ENCODE peak calls at places on chromosomes 2 and 18, in five cellular contexts. S is fibroblast of lung, U is HCT116, Z is neural progenitor cell, X is mammary epithelial cell. M is an unnamed sample.

GRCh38 chr2:146544701-146545100 is 1300.1 kb upstream of the ACVR2A start:
- DNase-seq in Z (no peak), S (peak), X (peak), U (no peak), M (no peak)

GRCh38 chr18:8140841-8141501 is 468.3 kb upstream of the RAB12 start:
- DNase-seq in S (peak), U (no peak), Z (no peak), X (peak), M (peak)

GRCh38 chr2:226031962-226032441 is 632.5 kb downstream of the NYAP2 start:
- DNase-seq in Z (peak), S (peak), U (no peak), X (peak), M (peak)

GRCh38 chr2:235027558-235028214 is 75.9 kb downstream of the SH3BP4 start:
- DNase-seq in X (peak), S (peak), Z (no peak), U (no peak), M (peak)

GRCh38 chr2:223735035-223735640 is 102.2 kb downstream of the AP1S3 start:
- DNase-seq in U (no peak), X (no peak), Z (no peak), S (peak), M (no peak)

GRCh38 chr18:23099621-23100020 is 35.7 kb upstream of the CABLES1 start:
- DNase-seq in S (peak), X (peak), Z (no peak), U (peak), M (no peak)

GRCh38 chr2:202026507-202026906 is 7.1 kb upstream of the FZD7 start:
- DNase-seq in X (no peak), S (no peak), Z (no peak), U (no peak), M (no peak)

GRCh38 chr2:109059474-109060165 is 69.4 kb upstream of the SH3RF3 start:
- DNase-seq in U (no peak), Z (no peak), S (no peak), X (no peak), M (no peak)

GRCh38 chr2:161436411-161436810 is 20.3 kb downstream of the TBR1 start:
- DNase-seq in S (peak), X (peak), Z (no peak), U (no peak), M (peak)

GRCh38 chr2:11802782-11803191 is 56.4 kb downstream of the LPIN1 start:
- DNase-seq in U (no peak), S (peak), X (no peak), Z (no peak), M (peak)

GRCh38 chr2:16126141-16126968 is 186.0 kb downstream of the MYCN start:
- DNase-seq in Z (no peak), S (no peak), X (peak), U (no peak), M (no peak)

GRCh38 chr2:9095690-9096089 is 92.2 kb upstream of the MBOAT2 start:
- DNase-seq in Z (peak), S (peak), U (no peak), X (no peak), M (peak)

DNA sequence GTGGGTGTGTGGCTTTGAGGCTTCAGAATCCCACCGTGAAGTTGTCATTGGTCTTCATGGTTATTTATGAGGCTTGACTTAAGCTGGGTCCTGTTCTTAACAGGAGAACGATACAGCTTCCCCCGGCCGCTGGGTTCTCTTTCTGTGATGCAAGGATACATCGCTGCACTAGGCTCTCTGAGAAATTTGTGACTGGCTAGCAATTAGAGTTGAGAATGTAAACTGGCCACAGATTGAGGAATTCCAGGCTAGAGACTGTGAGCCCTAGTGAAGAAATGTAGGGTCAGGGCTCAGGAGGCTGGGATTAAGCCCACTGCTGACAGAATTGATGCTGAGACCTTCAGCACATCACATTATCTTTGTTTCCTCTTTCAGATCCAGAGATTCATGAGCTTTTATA is 29.8 kb downstream of the MGAT5 start:
- DNase-seq in U (no peak), Z (no peak), S (no peak), X (no peak), M (no peak)
- H3K9ac ChIP-seq in U (no peak), Z (no peak), S (no peak), X (no peak), M (no peak)

DNA sequence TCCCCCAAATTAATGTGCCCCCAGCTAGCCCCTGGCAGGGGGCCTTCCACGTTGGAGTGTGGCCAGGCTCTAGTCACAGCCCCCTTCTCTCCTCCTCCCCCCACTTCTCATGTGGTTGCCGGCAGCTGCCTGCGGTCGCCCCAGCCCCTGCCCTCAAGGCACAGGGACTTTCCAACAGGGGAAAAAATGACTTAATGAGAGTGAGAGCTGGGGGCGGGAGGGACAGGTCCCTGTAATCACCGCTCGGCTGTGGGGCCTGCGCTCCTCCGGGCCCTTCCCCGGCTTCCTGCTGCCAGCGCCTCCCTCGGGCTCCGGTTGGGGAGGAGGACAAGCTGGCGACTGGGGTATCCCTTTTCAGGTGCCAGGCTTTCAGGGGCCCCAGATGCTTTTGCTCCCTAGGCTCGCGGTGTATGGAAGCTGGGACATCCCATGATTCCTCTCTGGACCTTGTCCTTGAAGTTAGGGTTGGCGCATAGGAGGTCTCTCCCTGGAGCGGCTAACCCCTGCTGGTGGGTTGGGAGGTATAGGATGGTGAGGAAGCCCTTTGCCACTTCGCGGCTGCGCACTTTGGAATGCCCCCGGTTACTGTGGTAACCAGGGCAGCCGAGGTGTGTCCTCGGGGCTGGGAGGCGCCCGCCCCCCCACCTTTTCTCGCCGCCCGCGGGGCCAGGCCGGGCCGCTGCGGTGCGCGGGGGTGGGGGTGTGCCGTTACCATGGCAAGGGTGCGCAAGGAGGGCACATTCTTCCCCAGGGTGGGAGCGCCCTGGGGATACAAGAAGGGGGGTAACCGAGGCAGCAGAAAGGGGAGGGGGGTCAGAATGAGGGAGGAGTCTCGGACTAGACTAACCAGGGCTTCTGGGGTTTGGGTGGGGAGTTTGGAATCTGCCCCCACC is 16.1 kb downstream of the WNT10A start:
- DNase-seq in S (peak), X (peak), Z (peak), U (no peak), M (no peak)
- TF ChIP-seq EZH2 in S (no peak), X (no peak), Z (peak), U (no peak), M (no peak)

GRCh38 chr18:10297079-10297478 is 157.4 kb upstream of the APCDD1 start:
- DNase-seq in X (no peak), S (no peak), U (no peak), Z (peak), M (no peak)

GRCh38 chr18:10296491-10296890 is 157.9 kb upstream of the APCDD1 start:
- DNase-seq in U (no peak), Z (no peak), S (peak), X (no peak), M (no peak)

GRCh38 chr18:10298346-10298745 is 156.1 kb upstream of the APCDD1 start:
- DNase-seq in S (no peak), Z (no peak), X (no peak), U (no peak), M (no peak)

GRCh38 chr18:10293966-10294365 is 160.5 kb upstream of the APCDD1 start:
- DNase-seq in U (no peak), S (no peak), Z (peak), X (no peak), M (no peak)

GRCh38 chr18:10295751-10296150 is 158.7 kb upstream of the APCDD1 start:
- DNase-seq in Z (no peak), S (no peak), U (no peak), X (no peak), M (no peak)
- H3K9ac ChIP-seq in Z (no peak), S (no peak), U (no peak), X (no peak), M (no peak)

DNA sequence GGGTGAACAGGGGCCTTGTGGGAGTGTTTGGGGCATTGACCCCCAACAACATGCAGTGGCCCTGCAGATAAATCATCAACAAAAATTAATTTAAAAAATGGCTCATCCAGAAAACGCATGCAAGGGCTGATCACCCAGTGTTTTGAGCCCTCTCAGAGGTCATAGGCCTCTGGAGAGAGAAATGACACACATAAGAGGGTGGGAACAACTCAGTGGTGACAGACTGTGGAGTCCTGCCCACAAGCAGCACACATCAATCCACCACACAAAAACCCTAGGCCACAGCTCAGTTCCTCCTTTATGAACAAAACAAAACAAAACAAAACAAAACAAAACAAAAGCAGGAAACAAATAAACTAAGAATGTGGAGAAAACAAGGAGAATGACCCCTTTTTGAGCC is 351.7 kb upstream of the SPHKAP start:
- DNase-seq in X (no peak), S (no peak), U (no peak), Z (no peak), M (no peak)
- TF ChIP-seq EZH2 in X (no peak), S (no peak), U (no peak), Z (no peak), M (no peak)

DNA sequence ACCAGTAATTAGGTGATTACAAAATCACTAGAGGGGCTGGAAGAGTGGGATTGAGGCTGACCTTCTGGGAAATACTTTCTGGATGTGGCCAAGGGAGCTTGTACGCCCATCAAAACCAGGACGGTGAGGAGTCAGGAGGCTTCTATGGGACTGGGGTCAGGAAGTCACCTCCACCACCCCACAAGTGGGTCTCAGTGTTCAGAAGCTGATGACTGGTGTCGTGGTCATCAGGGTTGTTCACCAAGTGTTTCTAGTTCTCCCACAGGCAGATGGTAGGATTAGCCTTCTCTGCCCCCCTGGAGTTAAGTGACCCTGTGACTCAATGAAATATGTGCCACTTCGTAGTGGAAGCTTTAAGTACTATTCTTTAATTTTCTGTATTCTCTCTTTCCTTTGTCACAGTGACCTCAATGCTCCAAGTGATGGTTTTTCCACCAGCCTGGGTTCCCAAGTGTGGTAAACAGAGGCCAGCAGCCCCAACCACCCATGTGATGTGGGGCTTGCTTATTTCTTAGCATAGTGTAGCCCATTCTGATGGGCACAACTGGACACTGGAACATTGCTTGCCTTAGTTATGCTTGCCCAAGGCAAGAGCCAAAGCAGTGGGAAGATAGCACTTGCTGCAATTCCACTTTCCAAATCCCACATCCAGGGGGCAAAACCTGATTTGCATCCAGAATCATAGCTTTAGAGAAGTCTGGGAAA is 258.8 kb downstream of the CYP26B1 start:
- DNase-seq in S (no peak), Z (no peak), X (no peak), U (no peak), M (peak)
- H3K9ac ChIP-seq in S (no peak), Z (no peak), X (no peak), U (no peak), M (no peak)

GRCh38 chr2:199469514-199470360 is 12.0 kb upstream of the SATB2 start:
- DNase-seq in X (no peak), Z (peak), U (no peak), S (no peak), M (no peak)
- TF ChIP-seq EZH2 in X (peak), Z (peak), U (no peak), S (no peak), M (peak)

M was measured in GM23248.